ENCODE peak calls at places on chromosome 7, in four cellular contexts. Z is transverse colon, X is stomach, V is tibial nerve. B is an unnamed sample.

GRCh38 chr7:26451997-26452396 is 160.3 kb downstream of the SNX10 start:
- DNase-seq in V (no peak), Z (no peak), X (no peak), B (no peak)

GRCh38 chr7:33933611-33934281 is 28.4 kb downstream of the BMPER start:
- DNase-seq in V (no peak), Z (no peak), X (no peak), B (no peak)

GRCh38 chr7:142158741-142159496 is 47.4 kb downstream of the MGAM2 start:
- DNase-seq in V (no peak), X (no peak), Z (no peak), B (no peak)

GRCh38 chr7:132343196-132343595 is 233.1 kb downstream of the PLXNA4 start:
- DNase-seq in V (no peak), Z (no peak), X (no peak), B (no peak)

GRCh38 chr7:71683382-71683781 is 551.4 kb downstream of the GALNT17 start:
- DNase-seq in X (no peak), Z (no peak), V (no peak), B (no peak)

GRCh38 chr7:146090023-146090645 is 26.5 kb upstream of the CNTNAP2 start:
- DNase-seq in X (no peak), Z (no peak), V (no peak), B (no peak)

GRCh38 chr7:12653127-12653917 is 34.1 kb upstream of the ARL4A start:
- DNase-seq in V (no peak), Z (no peak), X (no peak), B (no peak)

GRCh38 chr7:118949031-118949430 is 724.5 kb downstream of the ANKRD7 start:
- DNase-seq in Z (no peak), X (no peak), V (no peak), B (no peak)

GRCh38 chr7:67484244-67484751 is 487.7 kb downstream of the TYW1 start:
- DNase-seq in Z (peak; percentile 26), V (peak; percentile 23), X (peak; percentile 45), B (peak; percentile 41)

GRCh38 chr7:1137517-1138167 is 22.4 kb downstream of the ZFAND2A start:
- DNase-seq in X (no peak), Z (no peak), V (no peak), B (no peak)
- TF ChIP-seq POLR2A in X (no peak), Z (no peak), V (no peak), B (no peak)

DNA sequence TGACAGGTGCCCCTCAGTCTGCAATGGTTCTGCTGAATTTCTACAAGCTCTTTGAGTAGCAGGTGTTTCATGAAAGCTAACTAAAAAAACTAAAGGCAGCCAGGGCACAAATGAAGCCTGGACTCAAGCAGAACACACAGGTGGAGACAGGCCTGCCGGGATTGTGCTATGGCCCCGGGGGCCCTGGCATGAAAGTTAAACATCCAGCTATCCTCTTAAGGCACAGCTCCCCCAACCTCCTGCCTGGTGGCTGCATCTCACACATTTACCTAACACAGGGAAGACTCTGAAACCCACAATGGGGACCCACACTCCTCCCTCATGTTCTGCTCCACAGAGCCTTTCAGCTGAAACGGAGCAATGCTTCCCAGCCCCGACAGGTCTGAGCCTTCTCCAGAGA is 76.3 kb upstream of the CAMK2B start:
- DNase-seq in Z (no peak), X (no peak), V (no peak), B (no peak)
- H3K36me3 ChIP-seq in Z (peaks cover 25% of the 10 kb centered on the region), X (peaks cover 85% of the 10 kb centered on the region), V (peaks cover 66% of the 10 kb centered on the region), B (no peaks in the 10 kb centered on the region)

DNA sequence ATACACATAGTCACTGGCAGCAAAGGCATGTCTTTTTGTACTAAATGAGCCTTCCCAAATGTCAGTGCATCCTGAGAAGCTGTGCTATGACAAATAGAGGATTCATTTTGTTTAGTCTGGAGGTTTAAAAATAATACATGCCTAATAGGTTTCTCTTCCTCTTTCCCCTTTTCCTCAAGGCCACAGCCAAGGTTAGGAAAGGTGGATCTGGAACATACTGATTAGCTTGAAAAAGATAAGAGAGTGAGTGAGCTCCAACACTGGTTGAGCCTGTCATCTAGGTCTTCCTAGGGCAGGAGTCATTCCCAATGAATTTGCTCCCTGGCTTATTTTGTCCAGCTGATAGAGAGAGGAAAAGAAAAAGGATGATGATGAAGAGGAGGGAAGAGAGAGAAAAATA is 14.4 kb upstream of the SP4 start:
- DNase-seq in Z (no peak), X (no peak), V (no peak), B (no peak)
- TF ChIP-seq EP300 in Z (no peak), X (no peak), V (no peak), B (no peak)

DNA sequence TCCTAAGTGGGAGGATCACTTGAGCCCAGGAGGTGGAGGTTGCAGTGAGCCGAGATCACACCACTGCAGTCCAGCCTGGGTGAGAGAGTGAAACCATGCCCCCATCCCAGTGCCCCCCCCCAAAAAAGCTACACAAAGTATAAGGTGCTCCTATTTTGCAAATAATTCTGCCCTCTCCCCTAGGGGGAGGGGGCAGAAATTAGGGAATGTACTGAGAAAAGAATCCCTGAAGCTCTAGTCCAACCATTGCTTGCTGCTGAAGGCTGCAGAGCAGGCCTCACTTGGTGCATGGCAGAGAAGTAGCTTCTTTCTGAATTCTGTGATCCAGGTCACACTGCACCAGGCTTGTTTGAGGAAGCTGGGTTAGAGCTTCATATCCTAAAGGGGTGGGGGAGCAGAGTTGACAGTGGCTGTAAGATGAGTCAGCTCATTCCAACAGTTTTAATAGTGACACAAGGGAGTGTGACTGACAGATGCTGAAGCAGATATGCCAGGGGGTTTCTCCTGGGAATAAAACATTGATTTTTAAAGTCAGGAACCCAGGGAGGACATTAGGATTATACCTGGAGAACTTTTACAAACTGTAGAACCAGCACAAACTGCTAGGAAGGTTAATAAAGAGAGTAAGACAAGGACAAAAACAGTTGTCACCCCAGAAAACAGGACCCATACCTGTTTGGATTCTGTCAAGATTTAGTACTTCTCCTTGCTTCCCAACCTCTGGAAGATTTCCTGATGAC is 32.8 kb upstream of the STRIP2 start:
- DNase-seq in X (no peak), Z (no peak), V (no peak), B (no peak)
- TF ChIP-seq POLR2A in X (no peak), Z (no peak), V (no peak), B (no peak)

GRCh38 chr7:120254845-120255244 is 18.1 kb upstream of the KCND2 start:
- DNase-seq in Z (no peak), X (no peak), V (no peak), B (no peak)
- H3K36me3 ChIP-seq in Z (no peaks in the 10 kb centered on the region), X (no peaks in the 10 kb centered on the region), V (no peaks in the 10 kb centered on the region), B (no peaks in the 10 kb centered on the region)

GRCh38 chr7:149692056-149692455 is 81.3 kb downstream of the ZNF467 start:
- DNase-seq in Z (no peak), V (no peak), X (no peak), B (no peak)
- TF ChIP-seq EP300 in Z (no peak), V (no peak), X (no peak), B (no peak)